ENCODE peak calls at places on chromosomes 2 and 18, in ten cellular contexts. X is anterior cingulate cortex; N is stimulated activated CD4-positive, alpha-beta T cell treated with anti-CD3 and anti-CD28 coated beads, Interleukin-2, amount 100 ng/mL, for 48 hours; F is KG1; Y is MM.1S; K is AG10803; D is fibroblast of mammary gland; T is activated T-cell treated with anti-CD3 and anti-CD28 coated beads, Interleukin-2, amount 50 U/mL, for 72 hours; M is MV-4-11; O is NCI-H2029. E is an unnamed sample.

GRCh38 chr18:12679183-12679786 is 21.4 kb upstream of the SPIRE1 start:
- DNase-seq in X (no peak), N (no peak), F (no peak), Y (no peak), K (peak; percentile 76), D (peak; percentile 58), T (no peak), M (peak; percentile 38), O (no peak), E (peak; percentile 55)

GRCh38 chr18:12770469-12771219 is 67.8 kb downstream of the PSMG2 start:
- DNase-seq in X (no peak), N (no peak), F (no peak), Y (no peak), K (no peak), D (no peak), T (no peak), M (no peak), O (no peak), E (no peak)

GRCh38 chr2:19542796-19543195 is 184.4 kb upstream of the OSR1 start:
- DNase-seq in X (no peak), N (no peak), F (no peak), Y (no peak), K (peak; percentile 15), D (peak; percentile 65), T (no peak), M (no peak), O (no peak), E (no peak)

GRCh38 chr18:48657446-48658120 is 118.8 kb downstream of the CTIF start:
- DNase-seq in X (peak; percentile 70), N (no peak), F (no peak), Y (no peak), K (peak; percentile 20), D (peak; percentile 80), T (no peak), M (no peak), O (no peak), E (peak; percentile 31)

GRCh38 chr2:241358470-241358869 is 2.4 kb downstream of the FARP2 start:
- DNase-seq in X (no peak), N (no peak), F (no peak), Y (peak; percentile 77), K (no peak), D (no peak), T (no peak), M (peak; percentile 90), O (no peak), E (no peak)

GRCh38 chr18:48049757-48050156 is 119.3 kb upstream of the SMAD2 start:
- DNase-seq in X (no peak), N (no peak), F (no peak), Y (no peak), K (no peak), D (no peak), T (no peak), M (no peak), O (no peak), E (no peak)

GRCh38 chr2:157559461-157559860 is 69.2 kb downstream of the ACVR1C start:
- DNase-seq in X (no peak), N (no peak), F (no peak), Y (no peak), K (no peak), D (no peak), T (no peak), M (no peak), O (no peak), E (no peak)

GRCh38 chr2:38239452-38239851 is 137.6 kb downstream of the ATL2 start:
- DNase-seq in X (no peak), N (no peak), F (no peak), Y (no peak), K (no peak), D (peak; percentile 57), T (no peak), M (no peak), O (no peak), E (no peak)

GRCh38 chr2:136154384-136154783 is 36.4 kb upstream of the CXCR4 start:
- DNase-seq in X (no peak), N (no peak), F (no peak), Y (no peak), K (no peak), D (no peak), T (no peak), M (no peak), O (no peak), E (no peak)

GRCh38 chr2:68357608-68358337 is 7.3 kb upstream of the PLEK start:
- DNase-seq in X (no peak), N (no peak), F (no peak), Y (peak; percentile 66), K (peak; percentile 56), D (peak; percentile 70), T (no peak), M (peak; percentile 45), O (no peak), E (peak; percentile 75)

GRCh38 chr2:218819103-218819502 is 12.5 kb downstream of the PRKAG3 start:
- DNase-seq in X (no peak), N (no peak), F (no peak), Y (no peak), K (no peak), D (no peak), T (no peak), M (peak; percentile 54), O (no peak), E (no peak)

GRCh38 chr2:237453671-237454070 is 33.4 kb upstream of the MLPH start:
- DNase-seq in X (no peak), N (no peak), F (no peak), Y (no peak), K (no peak), D (no peak), T (no peak), M (no peak), O (peak; percentile 61), E (no peak)

GRCh38 chr2:57957238-57957637 is 89.4 kb upstream of the VRK2 start:
- DNase-seq in X (no peak), N (no peak), F (no peak), Y (no peak), K (no peak), D (no peak), T (no peak), M (no peak), O (no peak), E (no peak)

GRCh38 chr2:14896280-14896679 is 263.8 kb downstream of the LRATD1 start:
- DNase-seq in X (no peak), N (no peak), F (no peak), Y (no peak), K (no peak), D (peak; percentile 68), T (no peak), M (no peak), O (no peak), E (no peak)

GRCh38 chr2:66334237-66335054 is 100.5 kb upstream of the MEIS1 start:
- DNase-seq in X (no peak), N (no peak), F (no peak), Y (peak; percentile 52), K (peak; percentile 9), D (peak; percentile 8), T (no peak), M (no peak), O (no peak), E (no peak)

GRCh38 chr2:8258406-8258805 is 423.4 kb upstream of the ID2 start:
- DNase-seq in X (no peak), N (no peak), F (no peak), Y (no peak), K (no peak), D (no peak), T (no peak), M (no peak), O (no peak), E (no peak)

GRCh38 chr2:196798980-196799379 is 503 bp downstream of the GTF3C3 start:
- DNase-seq in X (no peak), N (no peak), F (no peak), Y (no peak), K (no peak), D (peak; percentile 20), T (no peak), M (no peak), O (no peak), E (peak; percentile 6)

GRCh38 chr2:13652531-13653313 is 936.0 kb downstream of the TRIB2 start:
- DNase-seq in X (no peak), N (no peak), F (no peak), Y (peak; percentile 52), K (peak; percentile 25), D (peak; percentile 88), T (no peak), M (peak; percentile 10), O (no peak), E (peak; percentile 4)

GRCh38 chr2:62270728-62271127 is 74.8 kb downstream of the B3GNT2 start:
- DNase-seq in X (no peak), N (no peak), F (no peak), Y (no peak), K (no peak), D (peak; percentile 16), T (no peak), M (no peak), O (peak; percentile 17), E (no peak)

GRCh38 chr2:20562540-20563225 is 88.2 kb downstream of the HS1BP3 start:
- DNase-seq in X (no peak), N (no peak), F (no peak), Y (no peak), K (no peak), D (peak; percentile 47), T (no peak), M (no peak), O (no peak), E (no peak)

GRCh38 chr18:24941164-24941951 is 410.6 kb downstream of the ZNF521 start:
- DNase-seq in X (no peak), N (no peak), F (no peak), Y (no peak), K (no peak), D (no peak), T (no peak), M (no peak), O (no peak), E (no peak)

GRCh38 chr2:6139916-6140315 is 447.7 kb downstream of the SOX11 start:
- DNase-seq in X (no peak), N (no peak), F (no peak), Y (no peak), K (no peak), D (no peak), T (no peak), M (no peak), O (no peak), E (no peak)

GRCh38 chr2:56707650-56708049 is 523.9 kb downstream of the CCDC85A start:
- DNase-seq in X (no peak), N (no peak), F (no peak), Y (no peak), K (no peak), D (no peak), T (no peak), M (no peak), O (no peak), E (no peak)

GRCh38 chr2:191950132-191950885 is 103.4 kb upstream of the CAVIN2 start:
- DNase-seq in X (no peak), N (no peak), F (no peak), Y (no peak), K (peak; percentile 46), D (peak; percentile 67), T (no peak), M (no peak), O (no peak), E (peak; percentile 41)

GRCh38 chr2:170165129-170165528 is 12.8 kb upstream of the MYO3B start:
- DNase-seq in X (no peak), N (no peak), F (no peak), Y (no peak), K (no peak), D (peak; percentile 59), T (no peak), M (no peak), O (no peak), E (no peak)

GRCh38 chr2:205352593-205352992 is 329.7 kb upstream of the NRP2 start:
- DNase-seq in X (no peak), N (no peak), F (no peak), Y (no peak), K (peak; percentile 61), D (peak; percentile 63), T (no peak), M (no peak), O (no peak), E (peak; percentile 56)

GRCh38 chr18:36158261-36158867 is 28.7 kb downstream of the ELP2 start:
- DNase-seq in X (no peak), N (no peak), F (no peak), Y (no peak), K (peak; percentile 77), D (peak; percentile 87), T (no peak), M (peak; percentile 65), O (no peak), E (peak; percentile 76)